ENCODE peak calls at places on chromosomes 4 and X, in eight cellular contexts. Z is endothelial cell of umbilical vein, F is A549, W is hepatocyte, B is left lung, V is uterus, K is aorta, T is HCT116. L is an unnamed sample. For H3K4me1, the result is how much of the 10 kb centered on the place peaks cover.

GRCh38 chr4:133910165-133910564 is 291.4 kb downstream of the PABPC4L start:
- DNase-seq in Z (no peak), F (no peak), W (no peak), B (no peak), V (no peak), K (no peak), T (no peak), L (no peak)

GRCh38 chrX:13463608-13464007 is 105.8 kb upstream of the EGFL6 start:
- DNase-seq in Z (peak), F (peak), W (peak), B (no peak), V (peak), K (peak), T (no peak), L (peak)

GRCh38 chr4:77773101-77773500 is 46.1 kb downstream of the CNOT6L start:
- DNase-seq in Z (no peak), F (no peak), W (no peak), B (no peak), V (no peak), K (no peak), T (no peak), L (no peak)

GRCh38 chr4:171203425-171203824 is 609.8 kb upstream of the GALNTL6 start:
- DNase-seq in Z (no peak), F (peak), W (no peak), B (no peak), V (no peak), K (no peak), T (no peak), L (peak)

GRCh38 chr4:41281038-41281634 is 24.4 kb downstream of the UCHL1 start:
- DNase-seq in Z (peak), F (peak), W (peak), B (no peak), V (peak), K (no peak), T (peak), L (no peak)

GRCh38 chrX:104254442-104255115 is at the start of gene ESX1:
- DNase-seq in Z (peak), F (peak), W (no peak), B (no peak), V (no peak), K (no peak), T (no peak), L (no peak)

GRCh38 chr4:142418697-142419096 is 427.4 kb downstream of the INPP4B start:
- DNase-seq in Z (no peak), F (no peak), W (no peak), B (no peak), V (no peak), K (no peak), T (no peak), L (no peak)

GRCh38 chr4:38715076-38715475 is 51.1 kb downstream of the KLF3 start:
- DNase-seq in Z (no peak), F (no peak), W (no peak), B (no peak), V (no peak), K (no peak), T (no peak), L (no peak)

GRCh38 chr4:53100801-53101581 is 238.9 kb downstream of the RASL11B start:
- DNase-seq in Z (peak), F (no peak), W (no peak), B (no peak), V (no peak), K (no peak), T (no peak), L (no peak)

GRCh38 chrX:72305286-72306084 is at the start of gene CITED1:
- DNase-seq in Z (no peak), F (no peak), W (no peak), B (peak), V (no peak), K (no peak), T (no peak), L (no peak)

GRCh38 chrX:29948653-29949052 is 266.7 kb upstream of the MAGEB2 start:
- DNase-seq in Z (peak), F (no peak), W (no peak), B (no peak), V (no peak), K (no peak), T (no peak), L (no peak)

GRCh38 chr4:147596377-147596776 is 20.8 kb upstream of the TMEM184C start:
- DNase-seq in Z (peak), F (no peak), W (no peak), B (no peak), V (no peak), K (no peak), T (peak), L (no peak)

GRCh38 chr4:1090465-1091440 is 22.6 kb downstream of the RNF212 start:
- DNase-seq in Z (no peak), F (no peak), W (no peak), B (no peak), V (no peak), K (no peak), T (no peak), L (no peak)

GRCh38 chrX:113059714-113060113 is 219.1 kb upstream of the AMOT start:
- DNase-seq in Z (no peak), F (no peak), W (peak), B (no peak), V (no peak), K (no peak), T (no peak), L (no peak)

GRCh38 chr4:139950568-139950967 is 203.4 kb downstream of the MAML3 start:
- DNase-seq in Z (no peak), F (no peak), W (no peak), B (no peak), V (no peak), K (no peak), T (no peak), L (no peak)

GRCh38 chr4:43776371-43776770 is 672.2 kb downstream of the KCTD8 start:
- DNase-seq in Z (peak), F (no peak), W (peak), B (no peak), V (no peak), K (no peak), T (no peak), L (no peak)

GRCh38 chr4:112759313-112759712 is 122.4 kb downstream of the LARP7 start:
- DNase-seq in Z (no peak), F (no peak), W (no peak), B (no peak), V (no peak), K (no peak), T (no peak), L (no peak)

GRCh38 chr4:137651128-137651527 is 118.8 kb upstream of the PCDH18 start:
- DNase-seq in Z (no peak), F (no peak), W (no peak), B (no peak), V (no peak), K (no peak), T (no peak), L (no peak)

GRCh38 chrX:102835504-102836146 is 101.4 kb upstream of the RAB40AL start:
- DNase-seq in Z (peak), F (peak), W (peak), B (no peak), V (no peak), K (no peak), T (no peak), L (no peak)

GRCh38 chrX:137166591-137166990 is 132.8 kb upstream of the GPR101 start:
- DNase-seq in Z (no peak), F (no peak), W (peak), B (no peak), V (no peak), K (no peak), T (no peak), L (no peak)

GRCh38 chr4:48944252-48944651 is 37.7 kb upstream of the OCIAD2 start:
- DNase-seq in Z (no peak), F (peak), W (no peak), B (no peak), V (no peak), K (no peak), T (peak), L (peak)

GRCh38 chr4:10887600-10887999 is 203.0 kb upstream of the CLNK start:
- DNase-seq in Z (no peak), F (no peak), W (no peak), B (no peak), V (no peak), K (no peak), T (no peak), L (no peak)

GRCh38 chr4:85837334-85837733 is 362.4 kb downstream of the ARHGAP24 start:
- DNase-seq in Z (no peak), F (no peak), W (no peak), B (no peak), V (no peak), K (no peak), T (no peak), L (no peak)

GRCh38 chr4:39933689-39934590 is 43.8 kb downstream of the PDS5A start:
- DNase-seq in Z (peak), F (no peak), W (no peak), B (no peak), V (no peak), K (no peak), T (no peak), L (no peak)

GRCh38 chrX:30779453-30780030 is 109.5 kb downstream of the TAB3 start:
- DNase-seq in Z (no peak), F (no peak), W (no peak), B (no peak), V (no peak), K (no peak), T (no peak), L (no peak)

GRCh38 chr4:139208404-139208945 is 31.5 kb upstream of the ELF2 start:
- DNase-seq in Z (no peak), F (no peak), W (no peak), B (no peak), V (peak), K (no peak), T (no peak), L (no peak)

GRCh38 chrX:83511208-83511607 is 3.1 kb downstream of the POU3F4 start:
- DNase-seq in Z (no peak), F (no peak), W (no peak), B (no peak), V (no peak), K (no peak), T (no peak), L (no peak)

GRCh38 chr4:14254252-14254651 is 626.7 kb upstream of the BOD1L1 start:
- DNase-seq in Z (peak), F (peak), W (peak), B (no peak), V (peak), K (peak), T (no peak), L (no peak)

GRCh38 chr4:74266081-74266480 is 42.2 kb upstream of the EPGN start:
- DNase-seq in Z (no peak), F (no peak), W (no peak), B (no peak), V (no peak), K (no peak), T (no peak), L (no peak)

GRCh38 chr4:88104902-88105610 is 53.4 kb downstream of the ABCG2 start:
- DNase-seq in Z (peak), F (peak), W (peak), B (no peak), V (no peak), K (no peak), T (no peak), L (no peak)

GRCh38 chr4:34323549-34324325 is 1920.6 kb downstream of the ARAP2 start:
- DNase-seq in Z (no peak), F (peak), W (no peak), B (no peak), V (no peak), K (no peak), T (no peak), L (no peak)

GRCh38 chr4:8393593-8394038 is 46.9 kb downstream of the ACOX3 start:
- DNase-seq in Z (peak), F (peak), W (peak), B (peak), V (peak), K (peak), T (no peak), L (no peak)

GRCh38 chr4:41933997-41934812 is 1.0 kb upstream of the TMEM33 start:
- DNase-seq in Z (no peak), F (peak), W (no peak), B (no peak), V (no peak), K (peak), T (peak), L (no peak)

GRCh38 chr4:43243433-43244116 is 351.1 kb downstream of the GRXCR1 start:
- DNase-seq in Z (no peak), F (no peak), W (no peak), B (no peak), V (no peak), K (no peak), T (no peak), L (no peak)

GRCh38 chr4:106587558-106587957 is 219.0 kb upstream of the GIMD1 start:
- DNase-seq in Z (peak), F (peak), W (peak), B (no peak), V (no peak), K (no peak), T (no peak), L (no peak)

GRCh38 chrX:12974797-12975669 is at the start of gene TMSB4X:
- DNase-seq in Z (peak), F (peak), W (peak), B (peak), V (peak), K (peak), T (no peak), L (peak)

GRCh38 chrX:142613403-142613802 is 408.3 kb upstream of the MAGEC2 start:
- DNase-seq in Z (no peak), F (no peak), W (no peak), B (no peak), V (no peak), K (no peak), T (no peak), L (no peak)

DNA sequence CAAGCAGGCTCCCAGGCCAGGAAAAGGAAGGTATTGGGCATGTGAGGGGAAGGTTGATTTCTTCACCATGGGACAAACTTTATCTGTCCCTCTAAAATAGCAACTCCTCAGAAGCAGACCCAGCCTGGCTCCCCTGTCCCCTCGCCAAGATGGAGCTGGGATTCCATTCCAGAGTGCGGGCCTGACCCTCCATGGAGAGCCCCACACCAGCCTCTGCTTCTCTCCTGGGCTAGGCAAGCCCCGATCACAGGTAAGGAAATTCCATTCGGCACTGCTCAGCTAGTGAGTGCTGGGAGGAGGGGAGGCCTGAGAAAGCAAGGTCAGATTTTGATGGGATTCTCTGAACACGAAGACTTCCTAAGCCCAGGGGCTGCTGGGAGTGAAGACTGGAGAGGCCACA is 98.4 kb downstream of the EFNB1 start:
- DNase-seq in Z (no peak), F (no peak), W (no peak), B (no peak), V (no peak), K (no peak), T (no peak), L (no peak)
- H3K4me1 ChIP-seq in Z (under half), F (under half), W (under half), B (under half), V (under half), K (under half), T (under half), L (under half)

DNA sequence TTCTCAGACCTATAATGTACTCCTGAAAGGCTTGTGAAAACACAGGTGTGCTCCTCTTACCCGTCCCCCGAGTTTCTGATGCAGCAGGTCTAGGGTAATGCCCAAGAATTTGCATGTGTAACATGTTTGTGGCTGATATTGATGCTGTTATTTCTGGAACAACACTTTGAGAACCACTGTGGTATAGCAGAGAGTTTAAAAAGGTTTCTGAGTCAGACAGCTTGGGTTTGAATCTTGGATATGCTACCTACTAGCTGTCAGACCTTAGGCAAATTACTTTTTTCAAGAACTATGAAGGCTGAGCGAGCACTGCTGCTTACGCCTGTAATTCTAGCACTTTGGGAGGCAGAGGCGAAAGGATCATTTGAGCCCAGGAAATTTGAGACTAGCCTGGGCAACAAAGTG is 4.9 kb downstream of the AFF1 start:
- DNase-seq in Z (peak), F (no peak), W (no peak), B (no peak), V (no peak), K (no peak), T (no peak), L (no peak)
- H3K4me1 ChIP-seq in Z (half or more), F (half or more), W (under half), B (under half), V (under half), K (under half), T (under half), L (under half)

GRCh38 chr4:87017580-87018061 is 82.8 kb downstream of the AFF1 start:
- DNase-seq in Z (no peak), F (peak), W (peak), B (no peak), V (no peak), K (no peak), T (no peak), L (no peak)

GRCh38 chr4:87024181-87024580 is 89.4 kb downstream of the AFF1 start:
- DNase-seq in Z (no peak), F (no peak), W (no peak), B (no peak), V (no peak), K (no peak), T (no peak), L (no peak)

GRCh38 chr4:87019243-87019817 is 84.5 kb downstream of the AFF1 start:
- DNase-seq in Z (no peak), F (no peak), W (no peak), B (no peak), V (no peak), K (no peak), T (no peak), L (no peak)

GRCh38 chr4:87018751-87019150 is 83.9 kb downstream of the AFF1 start:
- DNase-seq in Z (no peak), F (no peak), W (no peak), B (no peak), V (no peak), K (no peak), T (no peak), L (no peak)

DNA sequence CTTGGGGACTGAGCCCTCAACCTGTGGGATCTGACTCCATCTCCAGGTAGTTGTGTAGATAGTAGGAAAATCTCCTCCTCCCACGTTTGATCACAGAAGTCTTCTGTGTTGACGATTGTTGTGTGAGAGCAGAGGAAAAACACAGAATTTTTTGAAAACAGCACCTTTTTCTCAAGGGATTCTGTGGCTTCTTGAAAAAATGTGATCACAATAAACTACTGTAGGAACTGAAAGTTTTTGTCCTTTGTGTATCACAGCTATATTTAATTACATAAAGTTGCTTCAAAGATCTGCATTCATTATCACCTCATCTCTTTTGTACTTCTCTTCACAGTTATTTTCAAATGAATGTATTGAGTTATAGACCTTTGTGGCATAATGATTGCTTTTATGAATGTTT is 85.1 kb downstream of the AFF1 start:
- DNase-seq in Z (no peak), F (no peak), W (no peak), B (no peak), V (no peak), K (no peak), T (no peak), L (no peak)
- H3K4me1 ChIP-seq in Z (under half), F (half or more), W (under half), B (under half), V (under half), K (under half), T (under half), L (under half)

GRCh38 chr4:2934813-2935761 is 28.1 kb downstream of the NOP14 start:
- DNase-seq in Z (peak), F (peak), W (peak), B (peak), V (peak), K (peak), T (peak), L (peak)
- H3K4me1 ChIP-seq in Z (under half), F (under half), W (under half), B (under half), V (under half), K (under half), T (under half), L (under half)

GRCh38 chrX:133374874-133375387 is 40.4 kb downstream of the GPC4 start:
- DNase-seq in Z (no peak), F (no peak), W (no peak), B (no peak), V (no peak), K (no peak), T (no peak), L (no peak)
- H3K4me1 ChIP-seq in Z (under half), F (under half), W (under half), B (under half), V (under half), K (under half), T (under half), L (under half)

GRCh38 chr4:24742773-24743676 is 52.3 kb upstream of the SOD3 start:
- DNase-seq in Z (no peak), F (no peak), W (no peak), B (no peak), V (no peak), K (no peak), T (no peak), L (no peak)

GRCh38 chr4:24741915-24742314 is 53.5 kb upstream of the SOD3 start:
- DNase-seq in Z (no peak), F (no peak), W (no peak), B (no peak), V (no peak), K (no peak), T (no peak), L (no peak)

GRCh38 chr4:24743931-24744330 is 51.4 kb upstream of the SOD3 start:
- DNase-seq in Z (no peak), F (no peak), W (peak), B (no peak), V (peak), K (no peak), T (no peak), L (no peak)

GRCh38 chr4:24745172-24745895 is 50.0 kb upstream of the SOD3 start:
- DNase-seq in Z (no peak), F (no peak), W (no peak), B (no peak), V (no peak), K (no peak), T (no peak), L (no peak)

DNA sequence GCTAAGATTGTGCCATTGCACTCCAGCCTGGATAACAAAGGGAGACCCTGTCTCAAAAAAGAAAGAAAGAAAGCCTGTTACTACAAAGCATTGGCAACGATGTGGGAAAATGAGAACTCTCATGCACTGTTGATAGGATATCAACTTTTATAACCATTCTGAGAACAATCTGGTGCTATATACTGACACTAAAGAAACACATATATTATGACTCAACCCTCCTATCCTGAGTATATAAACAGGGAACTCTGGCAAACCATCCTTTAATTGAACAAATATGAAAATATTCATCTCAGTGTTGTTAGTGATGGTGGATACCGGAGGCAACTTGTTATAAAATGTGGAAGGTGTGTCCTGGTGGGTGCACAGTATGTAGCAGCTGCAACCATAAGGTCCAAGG is 53.0 kb upstream of the SOD3 start:
- DNase-seq in Z (no peak), F (no peak), W (no peak), B (no peak), V (no peak), K (no peak), T (no peak), L (no peak)
- H3K4me1 ChIP-seq in Z (under half), F (under half), W (under half), B (under half), V (under half), K (under half), T (under half), L (under half)

L was measured in RWPE2.